ENCODE peak calls at places on chromosome 9, in ten cellular contexts. One of them, this sample, is unnamed. For H3K36me3, the result is how much of the 10 kb centered on the place peaks cover.

GRCh38 chr9:109118802-109119438 is 827 bp downstream of the TMEM245 start:
- DNase-seq in adrenal gland: no peak
- DNase-seq in cardiac muscle cell: peak
- DNase-seq in mucosa of descending colon: peak
- DNase-seq in OCI-LY7: no peak
- DNase-seq in psoas muscle: no peak
- DNase-seq in heart left ventricle: no peak
- DNase-seq in IMR-90: peak
- DNase-seq in Peyer's patch: no peak
- DNase-seq in bronchial epithelial cell: no peak
- DNase-seq in this sample: peak

GRCh38 chr9:107569171-107569570 is 79.6 kb upstream of the KLF4 start:
- DNase-seq in adrenal gland: peak
- DNase-seq in cardiac muscle cell: no peak
- DNase-seq in mucosa of descending colon: peak
- DNase-seq in OCI-LY7: no peak
- DNase-seq in psoas muscle: no peak
- DNase-seq in heart left ventricle: no peak
- DNase-seq in IMR-90: peak
- DNase-seq in Peyer's patch: peak
- DNase-seq in bronchial epithelial cell: no peak
- DNase-seq in this sample: no peak

GRCh38 chr9:14822666-14823065 is 87.6 kb downstream of the FREM1 start:
- DNase-seq in adrenal gland: no peak
- DNase-seq in cardiac muscle cell: no peak
- DNase-seq in mucosa of descending colon: no peak
- DNase-seq in OCI-LY7: peak
- DNase-seq in psoas muscle: no peak
- DNase-seq in heart left ventricle: no peak
- DNase-seq in IMR-90: no peak
- DNase-seq in Peyer's patch: no peak
- DNase-seq in bronchial epithelial cell: no peak
- DNase-seq in this sample: no peak

GRCh38 chr9:90827181-90827866 is 25.7 kb downstream of the SYK start:
- DNase-seq in adrenal gland: no peak
- DNase-seq in cardiac muscle cell: no peak
- DNase-seq in mucosa of descending colon: no peak
- DNase-seq in OCI-LY7: peak
- DNase-seq in psoas muscle: no peak
- DNase-seq in heart left ventricle: no peak
- DNase-seq in IMR-90: no peak
- DNase-seq in Peyer's patch: no peak
- DNase-seq in bronchial epithelial cell: no peak
- DNase-seq in this sample: no peak

GRCh38 chr9:125995706-125996105 is 248.5 kb downstream of the PBX3 start:
- DNase-seq in adrenal gland: no peak
- DNase-seq in cardiac muscle cell: no peak
- DNase-seq in mucosa of descending colon: no peak
- DNase-seq in OCI-LY7: no peak
- DNase-seq in psoas muscle: no peak
- DNase-seq in heart left ventricle: no peak
- DNase-seq in IMR-90: no peak
- DNase-seq in Peyer's patch: peak
- DNase-seq in bronchial epithelial cell: no peak
- DNase-seq in this sample: no peak

GRCh38 chr9:32340401-32340800 is 44.0 kb upstream of the ACO1 start:
- DNase-seq in adrenal gland: no peak
- DNase-seq in cardiac muscle cell: no peak
- DNase-seq in mucosa of descending colon: no peak
- DNase-seq in OCI-LY7: no peak
- DNase-seq in psoas muscle: no peak
- DNase-seq in heart left ventricle: no peak
- DNase-seq in IMR-90: no peak
- DNase-seq in Peyer's patch: no peak
- DNase-seq in bronchial epithelial cell: no peak
- DNase-seq in this sample: no peak

GRCh38 chr9:2209400-2209799 is 194.3 kb downstream of the SMARCA2 start:
- DNase-seq in adrenal gland: no peak
- DNase-seq in cardiac muscle cell: no peak
- DNase-seq in mucosa of descending colon: no peak
- DNase-seq in OCI-LY7: no peak
- DNase-seq in psoas muscle: no peak
- DNase-seq in heart left ventricle: no peak
- DNase-seq in IMR-90: no peak
- DNase-seq in Peyer's patch: no peak
- DNase-seq in bronchial epithelial cell: peak
- DNase-seq in this sample: no peak

GRCh38 chr9:346114-346513 is 131.4 kb downstream of the DOCK8 start:
- DNase-seq in adrenal gland: peak
- DNase-seq in cardiac muscle cell: no peak
- DNase-seq in mucosa of descending colon: no peak
- DNase-seq in OCI-LY7: no peak
- DNase-seq in psoas muscle: no peak
- DNase-seq in heart left ventricle: no peak
- DNase-seq in IMR-90: no peak
- DNase-seq in Peyer's patch: no peak
- DNase-seq in bronchial epithelial cell: no peak
- DNase-seq in this sample: no peak

GRCh38 chr9:121728916-121729315 is 77.5 kb downstream of the DAB2IP start:
- DNase-seq in adrenal gland: no peak
- DNase-seq in cardiac muscle cell: no peak
- DNase-seq in mucosa of descending colon: no peak
- DNase-seq in OCI-LY7: no peak
- DNase-seq in psoas muscle: no peak
- DNase-seq in heart left ventricle: no peak
- DNase-seq in IMR-90: no peak
- DNase-seq in Peyer's patch: no peak
- DNase-seq in bronchial epithelial cell: no peak
- DNase-seq in this sample: no peak

GRCh38 chr9:104108315-104108714 is 14.2 kb downstream of the SMC2 start:
- DNase-seq in adrenal gland: no peak
- DNase-seq in cardiac muscle cell: no peak
- DNase-seq in mucosa of descending colon: no peak
- DNase-seq in OCI-LY7: no peak
- DNase-seq in psoas muscle: no peak
- DNase-seq in heart left ventricle: no peak
- DNase-seq in IMR-90: no peak
- DNase-seq in Peyer's patch: no peak
- DNase-seq in bronchial epithelial cell: no peak
- DNase-seq in this sample: no peak
- H3K36me3 ChIP-seq in adrenal gland: under half
- H3K36me3 ChIP-seq in cardiac muscle cell: under half
- H3K36me3 ChIP-seq in mucosa of descending colon: under half
- H3K36me3 ChIP-seq in OCI-LY7: half or more
- H3K36me3 ChIP-seq in psoas muscle: half or more
- H3K36me3 ChIP-seq in heart left ventricle: half or more
- H3K36me3 ChIP-seq in IMR-90: under half
- H3K36me3 ChIP-seq in Peyer's patch: under half
- H3K36me3 ChIP-seq in bronchial epithelial cell: under half
- H3K36me3 ChIP-seq in this sample: under half

DNA sequence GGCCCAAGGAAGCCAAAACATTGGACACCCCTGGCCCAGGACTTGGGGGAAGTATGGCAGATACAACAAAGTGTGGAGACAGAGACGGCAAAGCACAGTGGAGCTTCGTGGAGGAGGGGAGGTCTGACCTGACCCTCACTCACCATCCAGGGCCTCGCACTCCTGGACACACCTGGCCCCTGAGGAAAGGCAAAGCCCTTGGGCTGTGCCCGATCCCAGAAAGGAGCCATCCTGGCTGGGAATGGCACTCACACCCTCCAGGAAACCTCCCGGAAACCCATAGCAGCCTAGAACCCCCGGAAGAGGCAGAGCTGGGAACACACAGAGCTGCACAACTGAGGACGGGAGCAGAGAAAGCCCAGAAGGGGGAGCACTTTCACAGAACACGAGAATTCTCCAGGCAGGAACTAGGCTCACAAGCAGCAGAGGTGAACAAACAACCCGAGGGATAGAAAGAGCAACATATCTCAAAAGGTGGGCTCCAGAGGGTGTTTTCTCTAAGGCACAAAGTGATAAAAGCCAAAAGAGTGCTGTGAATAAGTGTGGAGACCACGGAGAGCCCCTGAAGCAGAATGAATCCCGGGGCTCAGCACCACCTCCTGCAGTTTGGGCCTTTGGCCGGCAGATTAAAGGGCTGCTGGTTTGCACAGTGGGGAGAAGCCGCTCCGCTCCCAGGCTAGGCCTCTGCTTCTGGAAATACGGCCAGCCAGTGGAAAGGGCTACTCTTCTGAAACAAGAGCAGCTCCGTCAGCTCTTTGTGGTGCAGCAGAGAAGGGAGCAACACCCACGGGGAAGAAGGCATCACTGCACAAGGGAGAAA is 108.2 kb downstream of the UBE2R2 start:
- DNase-seq in adrenal gland: peak
- DNase-seq in cardiac muscle cell: peak
- DNase-seq in mucosa of descending colon: peak
- DNase-seq in OCI-LY7: peak
- DNase-seq in psoas muscle: no peak
- DNase-seq in heart left ventricle: no peak
- DNase-seq in IMR-90: peak
- DNase-seq in Peyer's patch: no peak
- DNase-seq in bronchial epithelial cell: peak
- DNase-seq in this sample: peak
- H3K36me3 ChIP-seq in adrenal gland: under half
- H3K36me3 ChIP-seq in cardiac muscle cell: half or more
- H3K36me3 ChIP-seq in mucosa of descending colon: under half
- H3K36me3 ChIP-seq in OCI-LY7: half or more
- H3K36me3 ChIP-seq in psoas muscle: half or more
- H3K36me3 ChIP-seq in heart left ventricle: half or more
- H3K36me3 ChIP-seq in IMR-90: half or more
- H3K36me3 ChIP-seq in Peyer's patch: under half
- H3K36me3 ChIP-seq in bronchial epithelial cell: half or more
- H3K36me3 ChIP-seq in this sample: half or more

GRCh38 chr9:81656004-81656403 is 33.3 kb downstream of the TLE1 start:
- DNase-seq in adrenal gland: peak
- DNase-seq in cardiac muscle cell: no peak
- DNase-seq in mucosa of descending colon: peak
- DNase-seq in OCI-LY7: peak
- DNase-seq in psoas muscle: no peak
- DNase-seq in heart left ventricle: no peak
- DNase-seq in IMR-90: no peak
- DNase-seq in Peyer's patch: no peak
- DNase-seq in bronchial epithelial cell: no peak
- DNase-seq in this sample: no peak
- H3K36me3 ChIP-seq in adrenal gland: under half
- H3K36me3 ChIP-seq in cardiac muscle cell: under half
- H3K36me3 ChIP-seq in mucosa of descending colon: under half
- H3K36me3 ChIP-seq in OCI-LY7: under half
- H3K36me3 ChIP-seq in psoas muscle: under half
- H3K36me3 ChIP-seq in heart left ventricle: under half
- H3K36me3 ChIP-seq in IMR-90: under half
- H3K36me3 ChIP-seq in Peyer's patch: under half
- H3K36me3 ChIP-seq in bronchial epithelial cell: under half
- H3K36me3 ChIP-seq in this sample: under half

GRCh38 chr9:123422593-123422992 is 66.6 kb downstream of the CRB2 start:
- DNase-seq in adrenal gland: no peak
- DNase-seq in cardiac muscle cell: no peak
- DNase-seq in mucosa of descending colon: no peak
- DNase-seq in OCI-LY7: no peak
- DNase-seq in psoas muscle: no peak
- DNase-seq in heart left ventricle: no peak
- DNase-seq in IMR-90: no peak
- DNase-seq in Peyer's patch: no peak
- DNase-seq in bronchial epithelial cell: no peak
- DNase-seq in this sample: no peak
- H3K36me3 ChIP-seq in adrenal gland: under half
- H3K36me3 ChIP-seq in cardiac muscle cell: under half
- H3K36me3 ChIP-seq in mucosa of descending colon: under half
- H3K36me3 ChIP-seq in OCI-LY7: under half
- H3K36me3 ChIP-seq in psoas muscle: under half
- H3K36me3 ChIP-seq in heart left ventricle: under half
- H3K36me3 ChIP-seq in IMR-90: under half
- H3K36me3 ChIP-seq in Peyer's patch: under half
- H3K36me3 ChIP-seq in bronchial epithelial cell: under half
- H3K36me3 ChIP-seq in this sample: under half

GRCh38 chr9:131516930-131517329 is 14.1 kb downstream of the UCK1 start:
- DNase-seq in adrenal gland: no peak
- DNase-seq in cardiac muscle cell: no peak
- DNase-seq in mucosa of descending colon: no peak
- DNase-seq in OCI-LY7: no peak
- DNase-seq in psoas muscle: no peak
- DNase-seq in heart left ventricle: no peak
- DNase-seq in IMR-90: no peak
- DNase-seq in Peyer's patch: no peak
- DNase-seq in bronchial epithelial cell: no peak
- DNase-seq in this sample: no peak
- H3K36me3 ChIP-seq in adrenal gland: under half
- H3K36me3 ChIP-seq in cardiac muscle cell: half or more
- H3K36me3 ChIP-seq in mucosa of descending colon: under half
- H3K36me3 ChIP-seq in OCI-LY7: half or more
- H3K36me3 ChIP-seq in psoas muscle: half or more
- H3K36me3 ChIP-seq in heart left ventricle: half or more
- H3K36me3 ChIP-seq in IMR-90: half or more
- H3K36me3 ChIP-seq in Peyer's patch: under half
- H3K36me3 ChIP-seq in bronchial epithelial cell: under half
- H3K36me3 ChIP-seq in this sample: half or more

DNA sequence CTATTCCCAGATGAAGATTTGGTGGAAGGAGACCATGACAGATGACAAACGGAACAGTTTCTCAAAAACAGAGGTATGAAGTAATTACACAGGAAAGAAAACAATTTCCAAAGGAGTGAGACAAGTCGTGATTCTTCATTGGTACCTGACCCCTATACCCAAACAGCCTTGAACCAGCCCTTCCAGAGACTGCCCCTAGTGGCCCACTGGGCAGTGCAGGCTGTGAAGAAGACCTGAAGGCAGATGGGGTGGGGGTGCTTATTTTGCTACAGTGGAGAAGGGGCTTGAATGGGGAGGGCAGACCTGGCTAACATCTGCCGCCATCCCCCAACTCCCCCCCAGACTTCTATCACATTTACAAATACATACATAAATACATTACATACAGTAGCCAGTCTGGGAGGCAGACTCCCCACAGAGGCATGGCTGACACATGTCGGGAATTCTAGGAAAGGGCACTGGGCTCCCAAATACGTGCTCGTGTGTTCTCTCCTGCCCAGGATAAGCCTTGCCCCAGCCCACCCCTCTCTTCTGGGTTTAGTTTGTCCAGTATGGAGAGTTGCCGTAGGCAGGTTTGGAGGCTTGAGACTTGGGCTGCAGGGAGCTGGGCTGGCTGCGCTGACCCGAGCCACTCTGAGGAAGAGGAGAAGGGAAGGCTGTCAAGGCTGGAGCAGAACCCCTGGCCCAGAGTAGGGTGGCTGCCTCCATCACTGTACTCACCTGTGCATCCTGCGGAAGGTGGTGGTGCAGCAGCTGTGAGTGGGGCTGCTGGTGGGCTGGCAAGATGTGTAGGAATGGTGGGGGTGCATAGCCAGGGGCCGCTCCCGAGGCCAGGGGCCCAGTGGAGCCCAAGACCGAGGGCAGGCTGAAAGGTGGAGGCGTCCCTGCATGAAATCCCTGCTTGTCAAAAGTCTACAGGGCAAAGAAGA is 105.3 kb downstream of the UBE2R2 start:
- DNase-seq in adrenal gland: no peak
- DNase-seq in cardiac muscle cell: peak
- DNase-seq in mucosa of descending colon: peak
- DNase-seq in OCI-LY7: peak
- DNase-seq in psoas muscle: no peak
- DNase-seq in heart left ventricle: no peak
- DNase-seq in IMR-90: no peak
- DNase-seq in Peyer's patch: no peak
- DNase-seq in bronchial epithelial cell: peak
- DNase-seq in this sample: peak
- H3K36me3 ChIP-seq in adrenal gland: under half
- H3K36me3 ChIP-seq in cardiac muscle cell: half or more
- H3K36me3 ChIP-seq in mucosa of descending colon: under half
- H3K36me3 ChIP-seq in OCI-LY7: half or more
- H3K36me3 ChIP-seq in psoas muscle: half or more
- H3K36me3 ChIP-seq in heart left ventricle: half or more
- H3K36me3 ChIP-seq in IMR-90: half or more
- H3K36me3 ChIP-seq in Peyer's patch: under half
- H3K36me3 ChIP-seq in bronchial epithelial cell: half or more
- H3K36me3 ChIP-seq in this sample: half or more

GRCh38 chr9:5773324-5773999 is 59.5 kb downstream of the ERMP1 start:
- DNase-seq in adrenal gland: no peak
- DNase-seq in cardiac muscle cell: no peak
- DNase-seq in mucosa of descending colon: no peak
- DNase-seq in OCI-LY7: no peak
- DNase-seq in psoas muscle: no peak
- DNase-seq in heart left ventricle: no peak
- DNase-seq in IMR-90: no peak
- DNase-seq in Peyer's patch: no peak
- DNase-seq in bronchial epithelial cell: no peak
- DNase-seq in this sample: no peak
- H3K36me3 ChIP-seq in adrenal gland: under half
- H3K36me3 ChIP-seq in cardiac muscle cell: half or more
- H3K36me3 ChIP-seq in mucosa of descending colon: under half
- H3K36me3 ChIP-seq in OCI-LY7: half or more
- H3K36me3 ChIP-seq in psoas muscle: half or more
- H3K36me3 ChIP-seq in heart left ventricle: half or more
- H3K36me3 ChIP-seq in IMR-90: under half
- H3K36me3 ChIP-seq in Peyer's patch: under half
- H3K36me3 ChIP-seq in bronchial epithelial cell: under half
- H3K36me3 ChIP-seq in this sample: half or more

This sample was measured in adipocyte.